ENCODE peak calls at places on chromosome 14, in eight cellular contexts. D, V, F, Z, P, A, W and N are unnamed samples.

GRCh38 chr14:50839048-50839447 is 8.1 kb upstream of the NIN start:
- DNase-seq in P (peak; percentile 35), W (no peak), V (no peak), D (no peak), Z (no peak), F (no peak), A (no peak), N (no peak)

GRCh38 chr14:60724080-60724618 is at the start of gene SIX4:
- DNase-seq in A (no peak), D (peak; percentile 48), Z (peak; percentile 85), W (peak; percentile 89), V (no peak), P (peak; percentile 80), F (no peak), N (peak; percentile 77)

GRCh38 chr14:101879212-101880015 is 85.0 kb upstream of the DYNC1H1 start:
- DNase-seq in F (peak; percentile 74), D (no peak), V (no peak), W (no peak), Z (no peak), P (no peak), A (no peak), N (no peak)

GRCh38 chr14:30355431-30355913 is 203.5 kb upstream of the G2E3 start:
- DNase-seq in W (no peak), P (peak; percentile 2), D (no peak), Z (no peak), F (no peak), A (no peak), V (no peak), N (no peak)

GRCh38 chr14:102819176-102819628 is 42.0 kb downstream of the TRAF3 start:
- DNase-seq in Z (no peak), A (peak; percentile 53), F (peak; percentile 81), W (no peak), P (no peak), D (peak; percentile 35), V (no peak), N (no peak)

GRCh38 chr14:51593397-51593796 is 58.3 kb upstream of the FRMD6 start:
- DNase-seq in P (peak; percentile 64), D (no peak), F (no peak), A (no peak), Z (no peak), W (no peak), V (no peak), N (no peak)

GRCh38 chr14:91227183-91227628 is 17.3 kb downstream of the GPR68 start:
- DNase-seq in P (no peak), F (no peak), W (no peak), Z (no peak), D (no peak), V (no peak), A (no peak), N (no peak)

GRCh38 chr14:74574092-74574438 is 38.0 kb downstream of the LTBP2 start:
- DNase-seq in P (no peak), D (no peak), A (no peak), V (no peak), W (no peak), F (peak; percentile 15), Z (no peak), N (no peak)

GRCh38 chr14:90554341-90554740 is 157.5 kb downstream of the CALM1 start:
- DNase-seq in W (no peak), D (no peak), V (no peak), P (no peak), F (peak; percentile 62), Z (no peak), A (no peak), N (no peak)

GRCh38 chr14:98167702-98168101 is 1104.3 kb downstream of the BCL11B start:
- DNase-seq in F (no peak), W (no peak), P (no peak), V (no peak), A (no peak), D (no peak), Z (no peak), N (no peak)

GRCh38 chr14:101544550-101544949 is 16.7 kb upstream of the DIO3 start:
- DNase-seq in A (no peak), Z (no peak), F (no peak), P (no peak), W (no peak), D (no peak), V (no peak), N (no peak)

GRCh38 chr14:106840258-106840657 is 1313.9 kb downstream of the TMEM121 start:
- DNase-seq in F (no peak), D (no peak), V (no peak), P (no peak), W (no peak), Z (no peak), A (peak; percentile 31), N (no peak)

GRCh38 chr14:104870368-104871144 is 5.5 kb downstream of the CEP170B start:
- DNase-seq in W (no peak), D (peak; percentile 41), V (no peak), P (no peak), Z (no peak), F (peak; percentile 72), A (peak; percentile 26), N (no peak)
- TF ChIP-seq CTCF in W (peak; percentile 37), D (peak; percentile 16), V (peak; percentile 67), P (peak; percentile 41), Z (peak; percentile 22), F (no peak), A (no peak), N (peak; percentile 73)

GRCh38 chr14:22318951-22319350 is 270.1 kb downstream of the DAD1 start:
- DNase-seq in A (no peak), F (no peak), Z (no peak), V (no peak), D (no peak), W (no peak), P (no peak), N (no peak)

GRCh38 chr14:22320353-22320733 is 268.7 kb downstream of the DAD1 start:
- DNase-seq in P (no peak), W (no peak), Z (no peak), D (no peak), V (no peak), A (no peak), F (no peak), N (no peak)

GRCh38 chr14:22315336-22315735 is 273.7 kb downstream of the DAD1 start:
- DNase-seq in F (no peak), V (no peak), A (no peak), W (no peak), P (no peak), D (no peak), Z (no peak), N (no peak)

GRCh38 chr14:22316473-22316872 is 272.6 kb downstream of the DAD1 start:
- DNase-seq in D (no peak), V (no peak), A (no peak), W (no peak), Z (no peak), P (no peak), F (no peak), N (no peak)

DNA sequence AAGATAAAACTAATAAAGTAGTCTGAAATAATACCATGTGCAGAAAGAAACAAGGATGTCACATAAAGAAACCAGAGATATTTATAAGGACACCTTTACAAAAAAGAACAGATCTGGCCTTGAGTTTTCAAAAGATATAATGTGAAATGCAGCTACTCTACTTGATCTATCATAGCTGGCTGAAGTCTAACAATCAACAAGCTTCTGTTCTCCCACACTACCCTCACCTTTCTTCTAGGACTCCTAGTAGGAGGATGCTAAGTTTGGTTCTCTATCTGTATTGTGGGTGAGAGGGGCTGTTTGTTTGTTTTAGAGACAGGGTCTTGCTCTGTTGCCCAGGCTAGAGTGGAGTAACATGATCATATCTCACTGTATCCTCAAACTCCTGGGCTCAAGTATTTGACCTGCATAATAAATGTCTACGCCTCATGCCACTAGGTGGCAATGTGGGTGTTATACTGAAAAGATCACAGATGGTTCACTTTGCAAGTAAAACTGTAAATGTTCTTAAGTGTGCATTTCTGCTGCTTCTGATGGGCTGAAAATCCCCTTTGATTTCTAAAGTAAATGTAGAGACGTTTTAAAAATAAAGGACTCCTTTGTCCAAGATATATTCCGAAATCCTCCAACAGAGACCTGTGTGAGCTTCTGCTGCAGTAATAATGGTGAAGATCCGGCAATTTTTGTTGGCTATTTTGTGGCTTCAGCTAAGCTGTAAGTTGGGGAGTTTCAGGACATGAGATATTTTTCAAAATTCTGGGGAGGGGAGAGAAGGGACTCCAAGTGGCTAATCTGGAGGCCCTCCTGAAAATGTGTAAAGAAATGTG is 269.3 kb downstream of the DAD1 start:
- DNase-seq in V (no peak), W (peak; percentile 62), D (no peak), P (peak; percentile 74), F (no peak), A (peak; percentile 54), Z (peak; percentile 59), N (peak; percentile 60)
- TF ChIP-seq CTCF in V (peak; percentile 89), W (peak; percentile 68), D (peak; percentile 47), P (peak; percentile 66), F (peak; percentile 10), A (peak; percentile 39), Z (peak; percentile 57), N (peak; percentile 82)

GRCh38 chr14:62743569-62743968 is 301.7 kb downstream of the KCNH5 start:
- DNase-seq in D (no peak), P (no peak), V (no peak), W (no peak), F (no peak), A (no peak), Z (no peak), N (no peak)

GRCh38 chr14:62745496-62745895 is 299.8 kb downstream of the KCNH5 start:
- DNase-seq in W (no peak), A (no peak), P (no peak), D (no peak), F (no peak), Z (no peak), V (no peak), N (no peak)

GRCh38 chr14:62739647-62740046 is 305.6 kb downstream of the KCNH5 start:
- DNase-seq in D (no peak), V (no peak), F (no peak), W (no peak), A (no peak), Z (no peak), P (no peak), N (no peak)

DNA sequence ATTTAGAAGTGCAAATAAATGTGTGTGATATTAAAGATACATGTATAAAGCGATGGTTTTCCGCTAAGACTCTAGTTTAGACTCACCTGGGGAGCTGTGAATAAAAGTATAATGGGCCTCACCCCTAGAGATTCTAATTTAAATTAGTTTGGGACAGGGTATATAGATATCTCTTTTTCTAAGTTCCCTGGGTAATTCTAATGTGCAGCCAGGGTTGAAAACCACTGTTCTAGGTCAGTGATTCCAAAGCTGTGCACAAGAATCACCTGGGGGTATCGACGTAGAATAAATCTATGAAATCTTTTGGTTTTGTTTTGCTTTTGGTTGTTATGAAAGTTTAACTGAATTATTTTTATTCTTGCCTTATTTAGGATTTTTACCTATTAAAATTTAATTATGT is 302.1 kb downstream of the KCNH5 start:
- DNase-seq in A (no peak), V (no peak), P (no peak), F (no peak), W (no peak), Z (no peak), D (no peak), N (no peak)
- TF ChIP-seq CTCF in A (no peak), V (no peak), P (no peak), F (no peak), W (no peak), Z (no peak), D (no peak), N (no peak)

DNA sequence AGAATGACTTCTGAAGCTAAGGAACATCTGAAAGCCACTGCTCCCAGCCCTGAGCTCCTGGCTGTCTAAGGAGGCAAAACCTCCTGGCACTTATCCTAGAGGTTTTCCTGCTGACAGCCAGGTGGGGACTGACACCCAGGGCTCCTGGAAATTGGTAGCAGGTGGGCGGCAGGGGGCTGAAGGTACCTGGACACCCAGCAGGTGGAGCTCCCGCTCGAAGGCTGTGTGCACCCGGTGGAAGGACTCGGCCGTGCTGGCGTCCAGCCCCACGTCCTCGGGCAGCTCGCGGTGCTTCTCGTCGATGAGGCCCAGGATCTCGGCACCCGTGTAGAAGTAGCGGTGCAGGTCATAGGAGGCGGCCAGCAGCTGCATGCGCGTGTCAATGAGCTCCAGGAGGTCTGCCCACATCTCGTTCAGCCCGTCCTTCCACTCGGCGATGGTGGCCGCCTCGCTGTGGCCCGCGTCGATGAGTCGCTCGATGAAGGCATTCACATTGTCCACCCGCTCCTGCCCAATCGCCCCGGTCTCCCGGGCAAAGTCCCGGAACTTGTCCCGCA is 68.2 kb downstream of the PLEKHG3 start:
- DNase-seq in Z (no peak), D (no peak), W (no peak), F (peak; percentile 68), A (no peak), P (no peak), V (peak; percentile 82), N (no peak)
- TF ChIP-seq CTCF in Z (no peak), D (no peak), W (no peak), F (no peak), A (no peak), P (no peak), V (peak; percentile 44), N (peak; percentile 33)